ENCODE peak calls at places on chromosome 9, in five cellular contexts. N is IMR-90, P is H9, W is neuronal stem cell, Z is mesenchymal stem cell. Y is an unnamed sample.

GRCh38 chr9:35556781-35557180 is 48.3 kb upstream of the TESK1 start:
- DNase-seq in N (no peak), P (no peak), W (no peak), Z (no peak), Y (no peak)

GRCh38 chr9:5978523-5978922 is 36.9 kb downstream of the RANBP6 start:
- DNase-seq in N (no peak), P (no peak), W (no peak), Z (no peak), Y (no peak)

GRCh38 chr9:124468061-124468740 is 17.9 kb downstream of the ADGRD2 start:
- DNase-seq in N (no peak), P (no peak), W (no peak), Z (no peak), Y (no peak)

GRCh38 chr9:116482740-116483139 is 204.4 kb upstream of the TRIM32 start:
- DNase-seq in N (no peak), P (peak), W (no peak), Z (no peak), Y (peak)

GRCh38 chr9:16030513-16031185 is 477.8 kb downstream of the CCDC171 start:
- DNase-seq in N (peak), P (no peak), W (no peak), Z (peak), Y (peak)

GRCh38 chr9:78212868-78213267 is 23.0 kb upstream of the CEP78 start:
- DNase-seq in N (no peak), P (no peak), W (no peak), Z (no peak), Y (no peak)

GRCh38 chr9:99922711-99923030 is 16.2 kb downstream of the STX17 start:
- DNase-seq in N (no peak), P (no peak), W (no peak), Z (no peak), Y (no peak)

GRCh38 chr9:88033303-88033702 is 59.0 kb upstream of the CDK20 start:
- DNase-seq in N (no peak), P (no peak), W (no peak), Z (no peak), Y (no peak)

GRCh38 chr9:131625848-131626670 is 80.7 kb downstream of the PRRT1B start:
- DNase-seq in N (peak), P (no peak), W (no peak), Z (no peak), Y (no peak)

GRCh38 chr9:2014148-2014547 is 999 bp upstream of the SMARCA2 start:
- DNase-seq in N (no peak), P (no peak), W (no peak), Z (no peak), Y (no peak)

GRCh38 chr9:81848472-81848871 is 79.8 kb upstream of the SPATA31D4 start:
- DNase-seq in N (peak), P (no peak), W (no peak), Z (peak), Y (no peak)

GRCh38 chr9:3760031-3760430 is 234.2 kb upstream of the RFX3 start:
- DNase-seq in N (peak), P (no peak), W (peak), Z (peak), Y (no peak)

GRCh38 chr9:114504341-114505186 is 709 bp downstream of the WHRN start:
- DNase-seq in N (peak), P (peak), W (peak), Z (peak), Y (peak)

GRCh38 chr9:126674365-126675146 is 60.8 kb downstream of the LMX1B start:
- DNase-seq in N (no peak), P (no peak), W (no peak), Z (no peak), Y (no peak)

GRCh38 chr9:93224591-93224990 is 40.7 kb downstream of the WNK2 start:
- DNase-seq in N (no peak), P (peak), W (no peak), Z (no peak), Y (peak)

GRCh38 chr9:98742325-98743280 is 33.9 kb upstream of the GABBR2 start:
- DNase-seq in N (peak), P (no peak), W (no peak), Z (peak), Y (no peak)

GRCh38 chr9:82939451-82939850 is 123.5 kb downstream of the RASEF start:
- DNase-seq in N (no peak), P (no peak), W (no peak), Z (no peak), Y (no peak)

GRCh38 chr9:124784503-124784902 is 7.6 kb downstream of the OLFML2A start:
- DNase-seq in N (no peak), P (no peak), W (no peak), Z (peak), Y (no peak)

GRCh38 chr9:123561055-123561454 is 205.1 kb downstream of the CRB2 start:
- DNase-seq in N (no peak), P (peak), W (no peak), Z (no peak), Y (peak)

GRCh38 chr9:7570107-7570720 is 229.4 kb downstream of the DMAC1 start:
- DNase-seq in N (peak), P (peak), W (peak), Z (peak), Y (peak)

GRCh38 chr9:98410185-98410697 is 154.8 kb upstream of the TBC1D2 start:
- DNase-seq in N (peak), P (peak), W (peak), Z (peak), Y (peak)

GRCh38 chr9:114266969-114267368 is 55.9 kb upstream of the ORM1 start:
- DNase-seq in N (peak), P (no peak), W (no peak), Z (no peak), Y (no peak)

GRCh38 chr9:87375397-87376073 is 122.1 kb upstream of the DAPK1 start:
- DNase-seq in N (no peak), P (no peak), W (no peak), Z (no peak), Y (no peak)

GRCh38 chr9:125260564-125260963 is 1.1 kb upstream of the GAPVD1 start:
- DNase-seq in N (peak), P (no peak), W (no peak), Z (no peak), Y (no peak)

GRCh38 chr9:37155601-37156000 is 35.2 kb downstream of the ZCCHC7 start:
- DNase-seq in N (no peak), P (no peak), W (no peak), Z (no peak), Y (no peak)

GRCh38 chr9:109799792-109800191 is 19.8 kb downstream of the PALM2AKAP2 start:
- DNase-seq in N (peak), P (no peak), W (no peak), Z (peak), Y (peak)

GRCh38 chr9:16039103-16039987 is 486.5 kb downstream of the CCDC171 start:
- DNase-seq in N (peak), P (peak), W (peak), Z (peak), Y (peak)

GRCh38 chr9:135524130-135524861 is 3.1 kb downstream of the LCN1 start:
- DNase-seq in N (no peak), P (no peak), W (no peak), Z (peak), Y (no peak)

GRCh38 chr9:82117025-82117424 is 128.5 kb downstream of the SPATA31D1 start:
- DNase-seq in N (no peak), P (no peak), W (no peak), Z (no peak), Y (no peak)

GRCh38 chr9:117547904-117548303 is 133.0 kb upstream of the ASTN2 start:
- DNase-seq in N (no peak), P (no peak), W (no peak), Z (no peak), Y (no peak)

GRCh38 chr9:91428431-91428830 is 4.8 kb upstream of the NFIL3 start:
- DNase-seq in N (no peak), P (no peak), W (no peak), Z (no peak), Y (no peak)

GRCh38 chr9:122172131-122172530 is 12.4 kb downstream of the MORN5 start:
- DNase-seq in N (no peak), P (no peak), W (no peak), Z (no peak), Y (no peak)

GRCh38 chr9:92535940-92536850 is at the start of gene ECM2:
- DNase-seq in N (peak), P (no peak), W (no peak), Z (no peak), Y (no peak)

GRCh38 chr9:115687356-115687755 is 466.2 kb upstream of the PAPPA start:
- DNase-seq in N (no peak), P (no peak), W (no peak), Z (no peak), Y (no peak)

GRCh38 chr9:108743426-108743825 is 112.4 kb downstream of the ACTL7B start:
- DNase-seq in N (no peak), P (no peak), W (no peak), Z (no peak), Y (no peak)

GRCh38 chr9:2570615-2571479 is 50.7 kb upstream of the VLDLR start:
- DNase-seq in N (peak), P (no peak), W (no peak), Z (peak), Y (peak)

GRCh38 chr9:107778666-107779065 is 289.1 kb upstream of the KLF4 start:
- DNase-seq in N (no peak), P (no peak), W (no peak), Z (no peak), Y (no peak)

GRCh38 chr9:122377241-122378164 is 6.7 kb downstream of the PTGS1 start:
- DNase-seq in N (peak), P (no peak), W (no peak), Z (no peak), Y (peak)

GRCh38 chr9:6955251-6955921 is 197.6 kb downstream of the KDM4C start:
- DNase-seq in N (peak), P (no peak), W (peak), Z (peak), Y (peak)

GRCh38 chr9:129612815-129613519 is 7.9 kb downstream of the C9orf50 start:
- DNase-seq in N (no peak), P (no peak), W (no peak), Z (no peak), Y (no peak)
- H2BK15ac ChIP-seq in N (no peak), P (no peak), W (peak), Z (peak), Y (no peak)

DNA sequence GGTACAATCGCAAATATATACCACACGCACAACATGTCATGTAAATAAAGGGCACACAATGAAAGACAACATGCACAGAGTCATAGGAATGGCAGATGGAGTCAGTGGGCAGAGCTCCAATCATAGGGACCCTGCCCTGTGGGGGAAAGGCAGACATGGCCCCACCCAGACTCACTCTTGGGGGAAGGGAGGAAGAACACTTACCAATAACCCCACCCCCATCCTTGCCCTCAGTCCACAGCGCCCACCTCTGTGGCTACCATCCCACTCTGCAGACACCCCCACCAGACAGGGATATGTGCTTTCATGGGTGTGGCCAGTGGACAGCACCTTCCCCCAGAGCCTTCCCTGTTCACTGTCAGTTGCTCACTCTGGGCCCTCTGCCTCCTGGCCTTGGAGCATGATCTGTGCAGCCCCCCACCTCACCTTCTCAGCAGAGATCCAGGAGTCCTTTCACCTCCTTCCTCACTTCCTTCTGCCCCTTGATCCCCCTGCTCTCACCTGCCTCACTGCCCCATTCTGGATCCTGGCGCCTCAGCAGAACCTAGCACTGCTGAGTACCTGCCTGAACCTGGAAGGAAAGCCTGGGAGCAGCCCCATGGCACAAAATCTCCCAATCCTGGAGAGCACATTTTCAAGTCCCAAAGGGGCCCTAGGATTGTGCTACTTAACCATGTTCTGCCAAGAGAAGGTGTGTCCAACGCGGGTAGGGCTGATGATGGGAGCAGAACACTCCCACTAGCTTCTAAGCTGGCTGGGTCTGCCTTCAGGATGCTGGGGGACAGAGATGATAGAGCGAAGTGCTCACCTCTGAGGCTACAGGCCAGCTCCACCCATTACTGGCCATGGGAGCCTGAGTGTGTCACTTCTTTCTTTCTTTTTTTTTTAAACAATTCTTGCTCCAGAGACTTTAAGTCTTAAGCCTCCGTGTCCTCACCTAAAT is 1.5 kb upstream of the PHF19 start:
- DNase-seq in N (no peak), P (no peak), W (no peak), Z (no peak), Y (no peak)
- H3K4me2 ChIP-seq in N (no peak), P (no peak), W (no peak), Z (no peak), Y (no peak)

GRCh38 chr9:130286072-130286770 is 20.7 kb downstream of the HMCN2 start:
- DNase-seq in N (no peak), P (no peak), W (no peak), Z (no peak), Y (no peak)
- H2BK15ac ChIP-seq in N (no peak), P (no peak), W (peak), Z (no peak), Y (no peak)

GRCh38 chr9:120921751-120922181 is 4.8 kb downstream of the TRAF1 start:
- DNase-seq in N (no peak), P (no peak), W (no peak), Z (no peak), Y (no peak)
- H3K4me2 ChIP-seq in N (no peak), P (no peak), W (no peak), Z (no peak), Y (no peak)

GRCh38 chr9:89522979-89523305 is 25.0 kb upstream of the SEMA4D start:
- DNase-seq in N (no peak), P (no peak), W (no peak), Z (no peak), Y (no peak)

GRCh38 chr9:89524888-89525385 is 27.0 kb upstream of the SEMA4D start:
- DNase-seq in N (no peak), P (no peak), W (no peak), Z (no peak), Y (peak)

GRCh38 chr9:89525673-89526374 is 27.9 kb upstream of the SEMA4D start:
- DNase-seq in N (no peak), P (no peak), W (no peak), Z (no peak), Y (no peak)

GRCh38 chr9:89522261-89522978 is 24.5 kb upstream of the SEMA4D start:
- DNase-seq in N (no peak), P (no peak), W (no peak), Z (no peak), Y (no peak)

DNA sequence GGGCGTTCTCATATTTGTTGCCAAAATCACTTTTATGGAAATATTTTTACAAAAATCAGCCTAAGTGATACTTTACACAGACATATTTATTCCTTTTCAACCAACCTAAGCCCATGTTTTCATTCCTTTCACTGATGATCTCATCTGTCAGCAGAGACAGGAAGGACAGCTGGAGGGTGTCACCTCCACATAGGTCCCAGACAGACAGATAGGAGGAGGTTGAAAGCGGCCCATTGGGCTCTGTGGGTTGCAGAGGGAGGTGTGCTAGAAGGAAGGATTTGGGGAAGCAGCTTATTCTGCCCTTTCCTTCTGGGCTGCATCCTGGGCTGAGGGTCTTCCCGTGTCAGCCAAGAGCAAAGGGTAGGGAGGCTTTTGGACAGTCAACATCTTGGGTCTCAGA is 26.0 kb upstream of the SEMA4D start:
- DNase-seq in N (no peak), P (no peak), W (no peak), Z (peak), Y (no peak)
- H2BK15ac ChIP-seq in N (no peak), P (no peak), W (no peak), Z (no peak), Y (no peak)

DNA sequence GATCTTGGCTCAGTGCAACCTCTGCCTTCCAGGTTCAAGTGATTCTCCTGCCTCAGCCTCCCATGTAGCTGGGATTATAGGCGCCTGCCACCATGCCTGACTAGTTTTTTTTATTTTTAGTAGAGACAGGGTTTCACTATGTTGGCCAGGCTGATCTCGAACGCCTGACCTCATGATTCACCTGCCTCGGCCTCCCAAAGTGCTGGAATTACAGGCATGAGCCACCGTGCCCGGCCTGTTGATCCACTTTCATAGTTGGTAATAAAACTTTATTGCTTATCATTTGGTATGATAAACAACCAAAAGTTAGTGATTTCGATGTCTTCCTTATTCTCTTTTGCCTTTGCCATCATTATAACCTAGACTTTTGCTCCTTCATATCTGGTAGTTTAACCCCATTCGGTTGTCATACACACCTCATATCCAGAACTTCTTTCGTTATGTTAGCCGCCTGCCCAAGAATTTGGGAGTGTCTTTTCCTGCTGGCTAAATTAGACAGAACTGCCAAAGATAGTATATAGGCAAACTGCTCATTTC is 45.0 kb downstream of the UBE2R2 start:
- DNase-seq in N (no peak), P (no peak), W (no peak), Z (no peak), Y (no peak)
- H3K4me2 ChIP-seq in N (no peak), P (no peak), W (no peak), Z (no peak), Y (no peak)

DNA sequence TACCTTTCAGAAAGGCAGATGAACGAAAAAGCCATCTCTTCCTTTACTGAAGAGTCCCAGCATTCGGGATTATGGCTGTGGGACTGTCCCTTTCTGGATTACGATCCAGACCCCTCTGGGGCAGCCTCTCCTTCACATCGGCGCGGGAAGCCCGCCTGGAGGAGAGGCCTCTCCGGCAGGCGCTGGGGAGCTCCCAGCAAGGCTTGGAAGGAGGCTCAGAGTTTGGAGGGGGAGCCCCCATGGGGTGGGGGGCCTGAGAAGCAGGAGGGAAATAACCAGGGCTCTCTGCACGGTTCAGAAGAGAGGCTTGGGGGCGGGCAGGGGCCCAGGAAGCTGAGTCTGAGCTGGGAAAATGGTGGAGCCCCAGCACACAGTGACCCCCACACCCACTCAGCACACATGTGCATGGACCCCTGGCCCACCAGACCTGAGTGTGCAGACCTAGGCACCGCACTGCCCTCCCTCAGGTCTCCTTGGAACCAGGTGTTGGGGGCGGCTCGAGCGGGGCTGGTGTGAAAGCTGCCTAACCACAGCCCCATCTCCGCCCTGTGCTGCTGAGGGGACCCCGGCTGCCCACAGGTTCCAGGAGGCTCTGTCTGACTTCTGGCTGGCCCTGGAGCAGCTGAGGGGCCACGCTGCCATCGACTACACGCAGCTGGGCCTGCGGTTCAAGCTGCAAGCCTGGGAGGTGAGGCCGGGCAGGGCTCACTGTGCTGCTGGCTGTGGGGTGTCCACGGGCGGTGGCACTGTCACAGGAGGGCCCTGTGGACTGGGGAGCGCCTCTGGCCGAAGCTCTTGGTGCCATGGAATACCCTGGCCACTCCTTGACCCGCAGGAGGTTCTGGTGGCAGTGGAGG is 4.5 kb downstream of the NOXA1 start:
- DNase-seq in N (no peak), P (no peak), W (no peak), Z (no peak), Y (no peak)
- H2BK15ac ChIP-seq in N (no peak), P (no peak), W (no peak), Z (no peak), Y (no peak)

GRCh38 chr9:134059661-134060395 is 8.0 kb downstream of the BRD3 start:
- DNase-seq in N (no peak), P (peak), W (no peak), Z (no peak), Y (no peak)
- H3K4me2 ChIP-seq in N (no peak), P (no peak), W (no peak), Z (no peak), Y (no peak)